ENCODE peak calls at places on chromosomes 13 and 19, in nine cellular contexts. Z is ovary; N is HT1080; X is lower leg skin; D is iris pigment epithelial cell; S is esophagus squamous epithelium; E is effector memory CD8-positive, alpha-beta T cell; M is LHCN-M2; W is T-cell. T is an unnamed sample.

GRCh38 chr19:3528080-3528479 is 10.9 kb upstream of the TEKTIP1 start:
- DNase-seq in S (no peak), N (no peak), D (no peak), Z (no peak), X (no peak), M (no peak), E (no peak), W (no peak), T (no peak)

GRCh38 chr13:47747901-47748300 is 253.2 kb downstream of the SUCLA2 start:
- DNase-seq in Z (no peak), W (no peak), X (no peak), E (no peak), N (no peak), D (no peak), M (no peak), S (no peak), T (no peak)

GRCh38 chr19:1884291-1884718 is 991 bp downstream of the ABHD17A start:
- DNase-seq in E (peak), N (no peak), W (no peak), X (no peak), M (no peak), S (no peak), D (no peak), Z (no peak), T (no peak)

GRCh38 chr13:49464621-49465325 is 20.7 kb downstream of the SETDB2 start:
- DNase-seq in M (no peak), N (no peak), X (no peak), E (no peak), W (no peak), Z (no peak), S (no peak), D (peak), T (no peak)

GRCh38 chr13:73913043-73913740 is 221.0 kb downstream of the KLF12 start:
- DNase-seq in E (no peak), M (peak), Z (no peak), S (no peak), N (peak), X (no peak), W (no peak), D (peak), T (no peak)

GRCh38 chr13:40096357-40096911 is 441.0 kb downstream of the COG6 start:
- DNase-seq in Z (no peak), D (no peak), W (peak), X (no peak), S (no peak), M (no peak), N (no peak), E (peak), T (no peak)

GRCh38 chr19:45901432-45901903 is 945 bp downstream of the MYPOP start:
- DNase-seq in M (no peak), X (no peak), D (peak), Z (peak), S (no peak), N (no peak), E (peak), W (peak), T (peak)

GRCh38 chr19:30153326-30154210 is 211.5 kb downstream of the URI1 start:
- DNase-seq in E (no peak), S (no peak), N (no peak), Z (no peak), D (no peak), M (no peak), W (no peak), X (no peak), T (no peak)

GRCh38 chr13:98299243-98299953 is 122.3 kb upstream of the RNF113B start:
- DNase-seq in N (no peak), Z (no peak), D (no peak), S (no peak), W (no peak), E (no peak), M (no peak), X (no peak), T (no peak)

GRCh38 chr19:7870571-7871279 is 3.5 kb downstream of the PRR36 start:
- DNase-seq in X (peak), S (no peak), E (no peak), D (peak), N (peak), Z (peak), M (peak), W (peak), T (peak)

GRCh38 chr19:38599722-38600121 is 18.0 kb downstream of the MAP4K1 start:
- DNase-seq in Z (no peak), E (no peak), M (no peak), S (no peak), X (no peak), W (no peak), D (no peak), N (no peak), T (no peak)

GRCh38 chr13:34352958-34353357 is 535.0 kb downstream of the RFC3 start:
- DNase-seq in W (no peak), Z (no peak), E (no peak), N (peak), D (no peak), S (no peak), X (no peak), M (no peak), T (no peak)

GRCh38 chr13:60167121-60167520 is 3.4 kb upstream of the DIAPH3 start:
- DNase-seq in N (no peak), W (no peak), Z (no peak), E (no peak), S (no peak), M (no peak), D (no peak), X (no peak), T (no peak)

GRCh38 chr13:34931572-34931971 is 10.5 kb upstream of the NBEA start:
- DNase-seq in W (no peak), S (no peak), M (peak), N (peak), Z (no peak), E (no peak), D (peak), X (no peak), T (no peak)

GRCh38 chr19:50358483-50359431 is 6.7 kb downstream of the NAPSA start:
- DNase-seq in W (peak), E (peak), X (no peak), Z (peak), S (no peak), D (no peak), M (no peak), N (no peak), T (peak)

GRCh38 chr13:21685485-21686064 is 14.7 kb downstream of the FGF9 start:
- DNase-seq in W (no peak), S (no peak), N (no peak), M (no peak), X (no peak), D (no peak), Z (no peak), E (no peak), T (no peak)

GRCh38 chr13:67223742-67224141 is 6.4 kb downstream of the PCDH9 start:
- DNase-seq in Z (no peak), X (no peak), D (peak), M (peak), W (no peak), N (no peak), S (no peak), E (no peak), T (no peak)

GRCh38 chr13:78487707-78488106 is 115.6 kb downstream of the POU4F1 start:
- DNase-seq in N (no peak), Z (no peak), E (no peak), D (no peak), S (no peak), X (no peak), W (no peak), M (no peak), T (no peak)

GRCh38 chr19:48629599-48630288 is 7.4 kb downstream of the DBP start:
- DNase-seq in E (no peak), Z (peak), X (no peak), S (no peak), W (no peak), N (no peak), D (peak), M (no peak), T (peak)

GRCh38 chr19:11191934-11192333 is 5.4 kb downstream of the KANK2 start:
- DNase-seq in W (no peak), X (no peak), D (no peak), Z (no peak), E (no peak), N (no peak), M (no peak), S (no peak), T (no peak)

GRCh38 chr19:17243854-17244617 is 1.7 kb downstream of the NR2F6 start:
- DNase-seq in N (no peak), E (no peak), D (no peak), M (peak), Z (peak), X (no peak), W (no peak), S (no peak), T (peak)

GRCh38 chr13:109145631-109146030 is 516.2 kb downstream of the MYO16 start:
- DNase-seq in W (no peak), N (peak), E (no peak), M (peak), D (peak), S (no peak), Z (peak), X (no peak), T (peak)